ENCODE peak calls at places on chromosomes 13 and 19, in six cellular contexts. B is CD4-positive, CD25-positive, alpha-beta regulatory T cell; Q is lower leg skin; Z is AG10803; T is neural progenitor cell; I is A549. U is an unnamed sample.

GRCh38 chr13:33441015-33441414 is 155.5 kb upstream of the STARD13 start:
- DNase-seq in I (peak; percentile 37), B (no peak), T (peak; percentile 44), Z (peak; percentile 24), Q (no peak), U (no peak)

GRCh38 chr19:46785054-46785979 is 3.1 kb downstream of the SLC1A5 start:
- DNase-seq in B (no peak), I (no peak), T (no peak), Q (no peak), Z (peak; percentile 59), U (no peak)

GRCh38 chr19:547836-548720 is 4.2 kb downstream of the GZMM start:
- DNase-seq in Z (no peak), B (no peak), T (no peak), I (no peak), Q (no peak), U (no peak)

GRCh38 chr13:76723551-76724232 is 162.5 kb downstream of the KCTD12 start:
- DNase-seq in T (peak; percentile 26), B (no peak), I (no peak), Z (peak; percentile 96), Q (no peak), U (peak; percentile 87)

GRCh38 chr19:739998-740715 is 10.8 kb upstream of the MISP start:
- DNase-seq in Z (no peak), Q (no peak), T (no peak), I (no peak), B (no peak), U (no peak)

GRCh38 chr19:21482863-21483276 is 22.5 kb upstream of the ZNF429 start:
- DNase-seq in Z (peak; percentile 44), I (peak; percentile 12), Q (peak; percentile 86), T (peak; percentile 26), B (peak; percentile 38), U (peak; percentile 3)

GRCh38 chr19:7844405-7844804 is 14.4 kb downstream of the EVI5L start:
- DNase-seq in B (no peak), Z (no peak), T (no peak), Q (no peak), I (no peak), U (no peak)

GRCh38 chr13:103788061-103788652 is 721.9 kb upstream of the SLC10A2 start:
- DNase-seq in B (no peak), Q (no peak), Z (no peak), I (no peak), T (no peak), U (no peak)

GRCh38 chr13:86856996-86857395 is 814.2 kb upstream of the SLITRK5 start:
- DNase-seq in B (no peak), T (no peak), I (no peak), Z (no peak), Q (no peak), U (peak; percentile 39)

GRCh38 chr19:19444694-19445155 is 39.2 kb downstream of the GATAD2A start:
- DNase-seq in Q (no peak), T (no peak), I (no peak), B (no peak), Z (peak; percentile 39), U (peak; percentile 29)

GRCh38 chr13:85241045-85241444 is 558.2 kb downstream of the SLITRK6 start:
- DNase-seq in Z (no peak), I (no peak), T (no peak), B (no peak), Q (no peak), U (peak; percentile 75)

GRCh38 chr19:56538761-56539263 is at the start of gene ZFP28:
- DNase-seq in B (peak; percentile 66), T (no peak), Z (no peak), Q (peak; percentile 93), I (no peak), U (no peak)

GRCh38 chr19:18440421-18440877 is 2.5 kb upstream of the ISYNA1 start:
- DNase-seq in I (peak; percentile 72), B (no peak), Q (no peak), Z (no peak), T (no peak), U (no peak)

GRCh38 chr13:39263033-39263432 is 224.8 kb downstream of the NHLRC3 start:
- DNase-seq in Z (peak; percentile 17), B (no peak), Q (no peak), I (peak; percentile 17), T (peak; percentile 49), U (no peak)

GRCh38 chr13:93709511-93710244 is 483.1 kb downstream of the GPC6 start:
- DNase-seq in I (no peak), B (no peak), Q (no peak), Z (peak; percentile 72), T (no peak), U (no peak)

GRCh38 chr13:51684076-51684475 is 99.8 kb downstream of the WDFY2 start:
- DNase-seq in Z (peak; percentile 87), I (no peak), T (no peak), Q (no peak), B (no peak), U (peak; percentile 59)

GRCh38 chr19:19493841-19494546 is 21.4 kb downstream of the TSSK6 start:
- DNase-seq in I (no peak), B (no peak), Q (no peak), T (no peak), Z (no peak), U (no peak)

GRCh38 chr13:109647699-109648098 is 138.7 kb downstream of the IRS2 start:
- DNase-seq in T (no peak), Q (no peak), Z (no peak), I (no peak), B (no peak), U (no peak)

GRCh38 chr13:20332361-20333096 is 100.4 kb upstream of the GJB6 start:
- DNase-seq in Q (no peak), T (no peak), B (no peak), Z (peak; percentile 69), I (no peak), U (peak; percentile 45)

DNA sequence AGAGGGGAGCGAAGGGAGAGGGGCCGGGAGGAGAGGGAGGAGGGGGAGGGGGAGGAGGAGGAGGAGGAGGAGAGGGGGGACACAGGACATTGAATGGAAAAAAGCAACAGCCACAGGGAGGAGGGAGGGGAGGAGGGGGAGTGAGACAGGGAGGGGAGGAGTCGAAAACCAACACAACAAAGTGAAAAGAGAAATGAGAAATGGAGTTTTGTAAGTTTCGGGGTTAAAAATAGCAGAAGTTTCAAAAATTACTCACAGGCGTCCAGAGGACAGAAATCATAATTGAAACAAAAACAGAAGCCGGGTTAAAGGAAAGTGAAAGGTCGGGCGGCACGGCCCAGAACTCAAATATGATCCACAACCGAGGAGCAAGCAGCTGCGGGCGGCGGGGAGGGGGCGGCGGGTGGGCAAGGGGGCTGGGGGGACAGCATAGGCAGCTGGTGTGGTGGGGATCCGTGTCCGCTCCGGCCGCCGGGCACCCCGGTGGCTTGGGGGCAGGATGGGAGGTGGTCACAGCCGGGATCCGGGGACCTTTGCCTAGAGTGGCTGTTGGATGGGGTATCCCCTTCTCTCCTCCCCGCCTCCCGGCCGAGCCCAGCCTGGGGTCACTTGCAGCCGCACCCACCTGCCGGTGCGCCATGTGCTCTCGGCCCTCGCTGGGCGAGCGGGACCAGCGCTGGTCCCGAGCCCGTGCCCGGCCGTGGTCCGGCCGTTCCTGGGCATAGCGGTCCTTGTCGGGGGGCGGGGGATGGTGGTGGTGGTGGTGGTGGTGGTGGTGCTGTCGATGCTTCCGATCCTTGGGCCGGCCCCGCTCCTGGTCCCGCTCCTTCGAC is 58.1 kb downstream of the IER2 start:
- DNase-seq in T (peak; percentile 38), Q (no peak), Z (peak; percentile 76), B (peak; percentile 25), I (no peak), U (peak; percentile 45)
- H3K4me3 ChIP-seq in T (no peak overlapping the region), Q (no peak overlapping the region), Z (peak overlapping the region; percentile 45), B (peak overlapping the region; percentile 80), I (no peak overlapping the region), U (no peak overlapping the region)

DNA sequence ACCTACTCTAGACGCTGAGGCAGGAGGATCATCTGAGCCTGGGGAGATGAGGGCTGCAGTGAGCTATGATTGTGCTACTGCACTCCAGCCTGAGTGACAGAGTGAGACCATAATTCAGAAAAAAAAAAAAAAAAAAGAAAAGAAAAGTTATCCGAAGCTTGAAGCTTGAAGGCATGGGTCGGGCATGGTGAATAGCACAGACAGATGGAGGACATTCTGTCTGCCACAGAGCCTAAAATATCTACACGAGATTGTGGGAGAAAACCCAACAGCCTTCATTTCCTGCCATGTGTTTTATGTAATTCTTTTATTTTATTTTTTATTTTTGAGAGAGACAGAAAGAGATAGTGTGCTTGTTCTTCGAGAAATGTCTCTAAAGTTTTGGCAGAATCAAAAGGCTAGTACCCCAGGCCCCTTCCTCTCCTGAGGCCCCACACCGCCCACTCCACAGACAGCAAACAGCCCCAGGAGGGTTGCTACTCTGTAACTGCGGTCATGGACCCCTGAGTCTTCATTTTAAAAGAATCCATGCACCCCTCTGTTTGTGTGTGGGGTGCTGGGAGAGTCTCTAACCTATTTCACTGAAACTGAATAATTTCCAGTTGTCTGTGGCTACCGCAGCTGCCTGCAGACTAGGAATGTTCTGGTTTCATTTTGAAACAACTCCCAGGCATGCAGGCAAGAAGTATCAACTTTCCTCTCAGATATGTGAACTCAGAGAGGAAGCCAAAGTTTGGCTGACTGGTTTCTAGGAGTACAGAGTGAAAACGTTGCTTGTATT is 38.4 kb upstream of the RCBTB2 start:
- DNase-seq in I (no peak), T (no peak), Q (no peak), B (no peak), Z (peak; percentile 82), U (peak; percentile 74)
- H3K4me3 ChIP-seq in I (no peak overlapping the region), T (no peak overlapping the region), Q (no peak overlapping the region), B (peak overlapping the region; percentile 28), Z (peak overlapping the region; percentile 39), U (peak overlapping the region; percentile 32)

GRCh38 chr19:10421981-10422461 is 1.7 kb downstream of the PDE4A start:
- DNase-seq in Q (no peak), T (no peak), Z (no peak), B (no peak), I (no peak), U (no peak)

GRCh38 chr19:10422846-10423245 is 2.5 kb downstream of the PDE4A start:
- DNase-seq in I (no peak), Q (no peak), Z (no peak), B (no peak), T (no peak), U (no peak)

GRCh38 chr19:10420444-10421239 is at the start of gene PDE4A:
- DNase-seq in I (peak; percentile 68), Q (peak; percentile 87), T (peak; percentile 70), Z (no peak), B (no peak), U (no peak)

GRCh38 chr19:10419646-10420443 is 493 bp upstream of the PDE4A start:
- DNase-seq in Q (peak; percentile 86), B (no peak), I (peak; percentile 90), T (peak; percentile 95), Z (no peak), U (peak; percentile 68)

GRCh38 chr19:10421240-10421948 is 1.1 kb downstream of the PDE4A start:
- DNase-seq in T (no peak), I (no peak), Q (no peak), B (no peak), Z (no peak), U (no peak)
- H3K4me3 ChIP-seq in T (peak overlapping the region; percentile 59), I (peak overlapping the region; percentile 52), Q (no peak overlapping the region), B (peak overlapping the region; percentile 37), Z (no peak overlapping the region), U (peak overlapping the region; percentile 17)

GRCh38 chr13:50244913-50245574 is 229.8 kb downstream of the KCNRG start:
- DNase-seq in B (no peak), Q (no peak), Z (peak; percentile 76), T (no peak), I (peak; percentile 90), U (peak; percentile 91)
- H3K4me3 ChIP-seq in B (no peak overlapping the region), Q (no peak overlapping the region), Z (no peak overlapping the region), T (no peak overlapping the region), I (no peak overlapping the region), U (no peak overlapping the region)